ENCODE peak calls at places on chromosomes 7 and 10, in six cellular contexts. O is fibroblast of lung, X is nephron progenitor cell, H is mammary epithelial cell, Q is uterus, C is WTC11. B is an unnamed sample.

GRCh38 chr7:127674361-127674760 is 22.4 kb downstream of the SND1 start:
- DNase-seq in X (no peak), H (no peak), C (no peak), O (peak), Q (no peak), B (no peak)

GRCh38 chr7:19567011-19567410 is 141.8 kb downstream of the POLR1F start:
- DNase-seq in H (no peak), C (no peak), Q (no peak), O (no peak), X (no peak), B (no peak)

GRCh38 chr7:131493081-131493480 is 63.3 kb downstream of the PODXL start:
- DNase-seq in Q (no peak), O (no peak), H (no peak), C (no peak), X (no peak), B (no peak)

GRCh38 chr7:47322731-47323130 is 259.2 kb downstream of the TNS3 start:
- DNase-seq in O (no peak), H (no peak), C (no peak), X (no peak), Q (no peak), B (no peak)

GRCh38 chr7:151631968-151632749 is 112.5 kb upstream of the RHEB start:
- DNase-seq in X (peak), H (peak), O (peak), C (peak), Q (peak), B (peak)

GRCh38 chr10:22320591-22321155 is at the start of gene BMI1:
- DNase-seq in Q (peak), C (peak), X (peak), O (peak), H (peak), B (peak)

GRCh38 chr10:20745556-20745955 is 151.6 kb downstream of the NEBL start:
- DNase-seq in Q (no peak), C (no peak), H (no peak), X (no peak), O (no peak), B (no peak)

GRCh38 chr10:96044686-96045085 is 1.3 kb downstream of the CCNJ start:
- DNase-seq in X (no peak), O (peak), H (peak), Q (no peak), C (no peak), B (peak)

GRCh38 chr10:119538632-119539358 is 3.7 kb downstream of the RGS10 start:
- DNase-seq in Q (no peak), X (no peak), C (no peak), H (no peak), O (no peak), B (no peak)

GRCh38 chr7:55545496-55545895 is 26.8 kb downstream of the VOPP1 start:
- DNase-seq in Q (no peak), O (peak), H (peak), X (no peak), C (no peak), B (peak)

GRCh38 chr7:101636822-101637623 is 7.9 kb upstream of the MYL10 start:
- DNase-seq in X (no peak), C (no peak), O (no peak), H (no peak), Q (no peak), B (no peak)

GRCh38 chr10:109650228-109650627 is 273.1 kb downstream of the XPNPEP1 start:
- DNase-seq in O (no peak), Q (no peak), H (no peak), X (no peak), C (no peak), B (no peak)

GRCh38 chr10:47366731-47367460 is 17.2 kb downstream of the ZNF488 start:
- DNase-seq in O (no peak), H (no peak), C (no peak), Q (no peak), X (no peak), B (no peak)

GRCh38 chr10:119817991-119818888 is 54.4 kb downstream of the MCMBP start:
- DNase-seq in O (peak), C (peak), H (no peak), Q (peak), X (peak), B (no peak)

GRCh38 chr10:1119501-1119900 is 63.3 kb downstream of the WDR37 start:
- DNase-seq in H (no peak), Q (no peak), C (no peak), O (no peak), X (no peak), B (no peak)

GRCh38 chr10:97333351-97333600 is 1.3 kb downstream of the FRAT2 start:
- DNase-seq in O (peak), X (no peak), H (no peak), C (peak), Q (no peak), B (peak)

GRCh38 chr7:100975391-100975821 is 6.0 kb downstream of the MUC12 start:
- DNase-seq in C (no peak), O (no peak), Q (no peak), X (no peak), H (no peak), B (no peak)

GRCh38 chr10:86958831-86959736 is 685 bp downstream of the SNCG start:
- DNase-seq in O (peak), X (no peak), C (no peak), H (peak), Q (peak), B (peak)

GRCh38 chr7:137015015-137015414 is 146.6 kb downstream of the CHRM2 start:
- DNase-seq in C (no peak), X (no peak), O (no peak), Q (no peak), H (no peak), B (no peak)

GRCh38 chr7:994592-995308 is 11.8 kb downstream of the CYP2W1 start:
- DNase-seq in C (no peak), Q (no peak), O (no peak), X (no peak), H (no peak), B (no peak)

GRCh38 chr7:464712-465461 is 54.8 kb downstream of the PDGFA start:
- DNase-seq in X (no peak), H (no peak), C (peak), Q (peak), O (peak), B (no peak)

GRCh38 chr7:148622887-148623585 is 32.5 kb downstream of the C7orf33 start:
- DNase-seq in Q (no peak), X (peak), C (no peak), O (no peak), H (no peak), B (no peak)

GRCh38 chr7:113367187-113367586 is 248.8 kb upstream of the SMIM30 start:
- DNase-seq in O (no peak), H (no peak), X (no peak), C (no peak), Q (no peak), B (no peak)

GRCh38 chr7:40850017-40850416 is 715.2 kb downstream of the SUGCT start:
- DNase-seq in O (peak), X (no peak), Q (no peak), H (no peak), C (no peak), B (no peak)

GRCh38 chr10:46229144-46229563 is 57.6 kb upstream of the ANTXRL start:
- DNase-seq in Q (peak), H (no peak), X (peak), O (no peak), C (peak), B (peak)

GRCh38 chr7:73847941-73848723 is 5.8 kb upstream of the METTL27 start:
- DNase-seq in Q (no peak), C (no peak), O (peak), X (no peak), H (no peak), B (no peak)

GRCh38 chr7:80485721-80486120 is 26.1 kb downstream of the GNAT3 start:
- DNase-seq in Q (no peak), O (no peak), H (peak), X (no peak), C (no peak), B (no peak)

GRCh38 chr10:115572740-115573455 is 479.7 kb downstream of the ATRNL1 start:
- DNase-seq in X (peak), C (peak), O (no peak), H (peak), Q (no peak), B (peak)

GRCh38 chr7:11328309-11328708 is 354.6 kb downstream of the PHF14 start:
- DNase-seq in O (peak), Q (no peak), X (no peak), H (no peak), C (no peak), B (no peak)

GRCh38 chr7:7416031-7416968 is 119.4 kb downstream of the COL28A1 start:
- DNase-seq in C (no peak), Q (no peak), H (peak), O (peak), X (no peak), B (peak)

GRCh38 chr10:88687853-88688467 is 18.1 kb upstream of the LIPK start:
- DNase-seq in H (no peak), C (no peak), O (peak), X (no peak), Q (no peak), B (peak)

GRCh38 chr7:17963281-17963680 is 23.0 kb upstream of the SNX13 start:
- DNase-seq in O (no peak), Q (no peak), H (no peak), X (no peak), C (no peak), B (peak)

GRCh38 chr7:90952649-90952991 is 311.6 kb upstream of the FZD1 start:
- DNase-seq in O (peak), Q (no peak), X (no peak), C (no peak), H (no peak), B (no peak)

GRCh38 chr7:620052-620451 is 100.4 kb upstream of the PDGFA start:
- DNase-seq in X (no peak), Q (no peak), O (peak), H (peak), C (no peak), B (peak)

GRCh38 chr7:47915066-47915976 is 32.9 kb downstream of the PKD1L1 start:
- DNase-seq in O (peak), Q (no peak), C (no peak), X (peak), H (no peak), B (no peak)

GRCh38 chr10:86900955-86901354 is 56.5 kb downstream of the MMRN2 start:
- DNase-seq in C (no peak), H (no peak), Q (peak), O (peak), X (no peak), B (no peak)

GRCh38 chr7:106313456-106313891 is 28.7 kb upstream of the NAMPT start:
- DNase-seq in Q (no peak), X (no peak), O (peak), C (no peak), H (peak), B (peak)

GRCh38 chr7:75660566-75661215 is 78.0 kb downstream of the HIP1 start:
- DNase-seq in O (no peak), Q (no peak), H (no peak), X (no peak), C (no peak), B (no peak)
- TF ChIP-seq CTCF in O (no peak), Q (no peak), H (no peak), X (no peak), C (no peak), B (no peak)

GRCh38 chr10:126135177-126135576 is 238.8 kb downstream of the FANK1 start:
- DNase-seq in Q (no peak), O (no peak), H (no peak), C (peak), X (no peak), B (peak)
- TF ChIP-seq CTCF in Q (no peak), O (peak), H (no peak), C (no peak), X (no peak), B (no peak)

GRCh38 chr10:102420810-102421644 is at the start of gene FBXL15:
- DNase-seq in Q (peak), O (peak), H (peak), X (peak), C (peak), B (peak)

GRCh38 chr10:102418612-102419560 is at the start of gene PSD:
- DNase-seq in X (no peak), C (peak), Q (no peak), H (no peak), O (no peak), B (no peak)

GRCh38 chr10:102421645-102422585 is 1.3 kb downstream of the FBXL15 start:
- DNase-seq in O (no peak), H (peak), Q (no peak), C (peak), X (peak), B (peak)

GRCh38 chr10:102419561-102420442 is 834 bp upstream of the FBXL15 start:
- DNase-seq in X (peak), H (no peak), O (no peak), C (peak), Q (peak), B (peak)

DNA sequence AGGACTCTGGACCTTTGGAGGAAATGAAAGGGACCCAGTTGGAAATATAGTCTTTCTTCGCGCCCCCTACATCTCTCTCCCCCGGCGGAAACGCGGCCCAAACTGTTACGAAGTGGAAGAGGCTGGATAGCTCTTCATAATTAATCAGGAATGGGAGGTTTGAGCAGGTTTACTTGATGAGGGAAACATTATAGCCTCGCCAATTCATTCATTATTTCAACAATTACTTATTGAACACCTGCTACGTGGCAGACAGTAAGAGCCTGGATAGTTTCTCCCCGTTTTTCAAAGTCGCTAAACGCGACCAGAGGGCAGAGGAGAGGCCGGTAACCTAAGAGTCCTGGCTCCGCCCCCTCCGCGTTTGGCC is 210 bp upstream of the FBXL15 start:
- DNase-seq in C (peak), X (peak), Q (no peak), O (no peak), H (no peak), B (no peak)
- TF ChIP-seq CTCF in C (no peak), X (no peak), Q (no peak), O (no peak), H (no peak), B (no peak)

DNA sequence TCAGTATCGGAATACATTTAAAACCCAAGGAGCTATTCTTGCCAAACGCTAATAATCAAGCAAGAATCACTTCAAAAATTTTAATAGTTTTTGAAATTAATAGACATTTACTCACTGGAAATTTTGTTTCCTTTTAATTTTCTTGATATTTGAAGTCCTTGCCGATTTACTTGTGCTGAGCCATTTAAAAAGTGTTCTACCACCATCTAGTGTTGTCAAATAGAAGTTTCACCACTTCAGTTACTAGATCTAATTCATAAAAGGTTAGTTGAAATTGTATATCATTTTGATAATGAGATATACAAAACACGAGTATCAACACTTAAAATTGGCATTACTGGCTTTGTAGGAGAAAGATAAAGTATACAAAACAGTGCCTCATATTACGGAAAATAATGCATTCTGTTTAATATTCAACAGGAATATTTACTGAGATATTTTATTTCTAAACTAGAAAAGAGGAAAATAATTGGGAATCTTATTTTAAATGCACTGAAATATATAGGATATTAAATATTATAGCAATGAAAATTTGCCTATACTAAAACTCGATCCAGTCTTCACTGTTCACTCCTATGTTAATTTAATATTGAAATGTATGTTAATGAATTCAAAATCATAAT is 664.8 kb upstream of the SEMA3D start:
- DNase-seq in Q (no peak), X (no peak), O (peak), C (no peak), H (peak), B (peak)
- TF ChIP-seq CTCF in Q (no peak), X (peak), O (peak), C (no peak), H (peak), B (peak)

B was measured in MCF 10A.